ENCODE peak calls at places on chromosomes 12 and 14, in five cellular contexts. W is frontal cortex, X is COR-L47, Q is KG1, G is ovary. H is an unnamed sample.

GRCh38 chr14:61419201-61419600 is 97.8 kb downstream of the PRKCH start:
- DNase-seq in G (no peak), Q (no peak), W (no peak), X (no peak), H (no peak)

GRCh38 chr12:118102070-118102469 is 1.7 kb downstream of the VSIG10 start:
- DNase-seq in W (no peak), X (no peak), G (no peak), Q (no peak), H (no peak)

GRCh38 chr12:39329015-39329414 is 113.9 kb downstream of the KIF21A start:
- DNase-seq in X (no peak), G (no peak), W (no peak), Q (no peak), H (no peak)

GRCh38 chr14:22131749-22132476 is 457.1 kb downstream of the DAD1 start:
- DNase-seq in Q (peak), W (no peak), X (no peak), G (no peak), H (no peak)

GRCh38 chr12:76183459-76184186 is 99.1 kb upstream of the NAP1L1 start:
- DNase-seq in X (no peak), Q (no peak), W (peak), G (no peak), H (no peak)

GRCh38 chr14:70097576-70098256 is 91.0 kb downstream of the SLC8A3 start:
- DNase-seq in Q (no peak), G (no peak), X (no peak), W (no peak), H (no peak)

GRCh38 chr12:25518512-25518911 is 34.6 kb downstream of the LMNTD1 start:
- DNase-seq in X (no peak), W (no peak), Q (no peak), G (no peak), H (no peak)

GRCh38 chr12:121866331-121866730 is 7.7 kb upstream of the HPD start:
- DNase-seq in X (no peak), W (no peak), G (no peak), Q (no peak), H (no peak)

GRCh38 chr14:60838601-60839000 is 104.0 kb downstream of the MNAT1 start:
- DNase-seq in X (no peak), G (no peak), W (no peak), Q (no peak), H (no peak)

GRCh38 chr14:53236708-53237107 is 83.6 kb upstream of the DDHD1 start:
- DNase-seq in X (no peak), W (no peak), Q (no peak), G (no peak), H (no peak)

GRCh38 chr14:92813201-92813600 is 19.1 kb downstream of the GOLGA5 start:
- DNase-seq in W (no peak), Q (no peak), X (no peak), G (no peak), H (no peak)

GRCh38 chr14:55582741-55583140 is 2.7 kb downstream of the KTN1 start:
- DNase-seq in W (no peak), Q (no peak), X (no peak), G (no peak), H (no peak)

GRCh38 chr12:46944104-46944503 is 118.3 kb upstream of the SLC38A4 start:
- DNase-seq in G (no peak), Q (no peak), W (no peak), X (no peak), H (no peak)

GRCh38 chr14:93772263-93772662 is 16.0 kb downstream of the PRIMA1 start:
- DNase-seq in Q (no peak), G (no peak), X (no peak), W (no peak), H (no peak)

GRCh38 chr12:27460471-27460978 is 14.0 kb downstream of the SMCO2 start:
- DNase-seq in G (no peak), X (no peak), W (no peak), Q (peak), H (no peak)

GRCh38 chr12:16599081-16599480 is 6.9 kb downstream of the LMO3 start:
- DNase-seq in W (no peak), G (no peak), X (peak), Q (no peak), H (no peak)

GRCh38 chr14:60510254-60510975 is 1.5 kb downstream of the SIX6 start:
- DNase-seq in Q (no peak), G (no peak), W (no peak), X (no peak), H (no peak)